ENCODE peak calls at places on chromosomes 7 and 10, in six cellular contexts. U, K, B, A, N and S are unnamed samples.

GRCh38 chr10:72291019-72291532 is 17.4 kb downstream of the DDIT4 start:
- DNase-seq in U (no peak), K (no peak), B (no peak), A (no peak), N (peak; percentile 22), S (peak; percentile 32)

GRCh38 chr10:129809431-129809830 is 154.6 kb downstream of the EBF3 start:
- DNase-seq in U (no peak), K (no peak), B (no peak), A (no peak), N (no peak), S (no peak)

GRCh38 chr10:130994191-130994590 is 317.3 kb downstream of the TCERG1L start:
- DNase-seq in U (no peak), K (no peak), B (no peak), A (no peak), N (no peak), S (no peak)

GRCh38 chr10:79608505-79609375 is 2.0 kb upstream of the SFTPA1 start:
- DNase-seq in U (peak; percentile 60), K (no peak), B (peak; percentile 24), A (peak; percentile 45), N (no peak), S (peak; percentile 48)

GRCh38 chr7:20183086-20183485 is 34.1 kb downstream of the MACC1 start:
- DNase-seq in U (no peak), K (no peak), B (no peak), A (no peak), N (no peak), S (no peak)

GRCh38 chr10:13788320-13788600 is 201.5 kb downstream of the PRPF18 start:
- DNase-seq in U (no peak), K (no peak), B (peak; percentile 54), A (no peak), N (no peak), S (no peak)

GRCh38 chr7:91264083-91264923 is at the start of gene FZD1:
- DNase-seq in U (peak; percentile 98), K (peak; percentile 97), B (peak; percentile 98), A (peak; percentile 87), N (peak; percentile 95), S (peak; percentile 90)

GRCh38 chr10:84269773-84270172 is 24.9 kb downstream of the RGR start:
- DNase-seq in U (no peak), K (peak; percentile 75), B (peak; percentile 83), A (no peak), N (peak; percentile 83), S (no peak)

GRCh38 chr7:82284936-82285519 is 158.5 kb downstream of the CACNA2D1 start:
- DNase-seq in U (no peak), K (no peak), B (no peak), A (no peak), N (no peak), S (no peak)

GRCh38 chr7:81460646-81461045 is 309.2 kb downstream of the HGF start:
- DNase-seq in U (no peak), K (no peak), B (no peak), A (no peak), N (no peak), S (no peak)

GRCh38 chr10:72079356-72079755 is 9.0 kb downstream of the SPOCK2 start:
- DNase-seq in U (no peak), K (no peak), B (no peak), A (no peak), N (no peak), S (peak; percentile 24)

GRCh38 chr10:30877111-30877510 is 154.6 kb downstream of the ZNF438 start:
- DNase-seq in U (no peak), K (no peak), B (peak; percentile 63), A (no peak), N (no peak), S (no peak)

GRCh38 chr10:60139798-60140566 is 233.6 kb upstream of the CCDC6 start:
- DNase-seq in U (peak; percentile 5), K (peak; percentile 10), B (peak; percentile 81), A (no peak), N (peak; percentile 89), S (no peak)

GRCh38 chr10:60139290-60139689 is 232.9 kb upstream of the CCDC6 start:
- DNase-seq in U (peak; percentile 6), K (no peak), B (no peak), A (no peak), N (no peak), S (no peak)

GRCh38 chr10:60142736-60143135 is 236.4 kb upstream of the CCDC6 start:
- DNase-seq in U (no peak), K (no peak), B (no peak), A (no peak), N (peak; percentile 53), S (no peak)

GRCh38 chr10:60141916-60142559 is 235.7 kb upstream of the CCDC6 start:
- DNase-seq in U (no peak), K (no peak), B (no peak), A (no peak), N (no peak), S (no peak)

DNA sequence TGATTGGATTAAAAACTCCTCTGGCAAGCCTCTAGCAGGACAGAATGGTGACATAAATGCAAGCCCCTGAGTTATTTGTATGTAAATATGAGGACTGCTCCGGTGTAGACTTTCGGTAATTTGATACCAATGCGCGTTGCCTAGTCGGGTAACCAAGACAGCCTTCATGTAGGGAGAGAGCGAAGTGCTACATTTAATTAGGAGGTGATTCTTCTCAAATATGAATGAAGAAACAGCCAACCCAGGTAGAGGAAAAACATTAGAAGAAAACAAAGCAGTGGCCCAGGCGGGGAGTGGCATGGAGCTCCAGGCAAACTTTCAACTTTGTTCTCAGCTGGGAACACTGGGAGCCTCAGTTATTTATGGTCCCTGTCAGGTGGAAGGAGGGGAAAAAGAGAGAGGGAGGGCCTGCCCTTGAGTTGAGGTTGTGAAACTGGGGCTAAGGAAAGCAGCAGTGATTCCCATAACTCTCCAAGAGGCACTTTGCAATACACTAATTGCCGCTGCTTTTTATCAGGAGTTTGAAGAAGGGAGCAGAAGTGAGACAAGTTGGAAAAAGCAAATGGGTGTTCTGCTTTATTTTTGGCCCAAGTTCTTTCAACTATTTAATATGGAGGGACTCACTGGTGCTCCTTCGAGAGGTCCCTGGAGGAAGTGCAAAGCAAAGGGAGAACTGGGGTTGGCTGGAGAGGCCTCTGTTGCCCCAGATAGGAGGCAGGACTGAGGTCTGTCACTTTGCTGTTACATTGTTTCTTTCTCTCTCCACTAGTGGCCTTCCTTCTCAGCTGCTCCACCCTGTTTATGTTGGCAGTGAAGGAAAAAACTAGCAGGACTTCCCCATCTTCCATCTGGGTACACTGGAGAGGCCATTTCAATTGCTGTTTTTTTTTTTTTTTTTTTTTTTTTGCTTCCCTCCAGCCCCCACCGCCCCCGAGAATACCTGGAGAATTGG is 234.6 kb upstream of the CCDC6 start:
- DNase-seq in U (peak; percentile 90), K (no peak), B (peak; percentile 33), A (no peak), N (peak; percentile 81), S (no peak)
- TF ChIP-seq CTCF in U (no peak), K (no peak), B (no peak), A (no peak), N (peak; percentile 7), S (no peak)

DNA sequence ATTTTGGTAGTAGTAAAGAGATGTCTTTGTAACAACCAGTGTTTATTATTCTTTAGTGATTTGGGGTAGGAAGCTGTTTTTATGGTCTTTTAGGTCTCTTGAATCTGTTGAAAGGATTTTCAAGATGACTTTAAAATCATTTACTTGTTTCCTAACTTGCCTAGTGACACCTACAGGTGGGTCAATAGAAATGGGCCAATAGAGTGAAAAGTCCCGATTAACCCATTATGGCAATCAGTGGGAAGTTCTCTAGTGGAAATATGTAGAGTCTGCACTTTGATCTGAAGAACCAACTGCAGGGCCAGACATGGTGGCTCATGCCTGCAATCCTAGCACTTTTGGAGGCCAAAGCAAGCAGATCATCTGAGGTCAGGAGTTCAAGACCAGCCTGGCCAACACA is 374.7 kb upstream of the BMPER start:
- DNase-seq in U (no peak), K (no peak), B (no peak), A (no peak), N (no peak), S (no peak)
- TF ChIP-seq CTCF in U (no peak), K (no peak), B (no peak), A (no peak), N (peak; percentile 33), S (no peak)

DNA sequence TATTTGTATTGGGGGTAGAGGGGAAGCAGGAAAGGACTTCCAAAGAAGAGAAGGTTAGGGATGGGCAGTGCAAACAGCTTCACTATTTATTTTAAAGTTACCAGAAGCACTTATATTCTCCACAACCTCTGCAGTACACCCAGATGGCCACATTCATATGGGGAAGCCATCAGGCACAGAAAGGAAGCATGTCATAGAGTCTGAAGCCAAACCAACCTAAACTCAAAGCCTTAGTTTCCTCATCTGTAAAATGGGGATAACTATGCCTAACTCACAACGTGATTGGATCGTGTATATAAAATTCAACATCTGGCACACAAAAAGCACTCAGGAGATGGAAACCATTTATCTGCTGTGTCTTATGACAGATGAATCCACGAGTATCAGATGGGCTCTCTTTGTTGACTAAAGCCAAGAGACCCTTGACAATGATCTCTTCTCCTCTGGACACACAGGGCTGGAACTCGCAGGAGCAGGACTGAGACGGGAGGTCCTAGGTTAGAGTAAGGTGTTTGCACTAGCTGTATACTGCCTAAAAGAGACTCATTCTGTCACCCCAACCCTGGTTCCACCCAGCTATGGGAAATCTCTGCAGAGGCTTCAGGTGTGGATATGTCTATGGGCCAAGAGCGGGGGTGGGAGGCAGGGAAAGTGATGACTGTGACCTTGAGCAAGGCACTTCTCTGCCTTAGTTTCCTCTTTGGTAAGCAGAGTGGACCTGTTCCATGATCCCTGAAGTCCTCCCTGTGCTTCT is 1.8 kb downstream of the KIAA1549 start:
- DNase-seq in U (no peak), K (no peak), B (peak; percentile 27), A (no peak), N (peak; percentile 57), S (no peak)
- TF ChIP-seq CTCF in U (no peak), K (peak; percentile 28), B (no peak), A (no peak), N (no peak), S (no peak)

DNA sequence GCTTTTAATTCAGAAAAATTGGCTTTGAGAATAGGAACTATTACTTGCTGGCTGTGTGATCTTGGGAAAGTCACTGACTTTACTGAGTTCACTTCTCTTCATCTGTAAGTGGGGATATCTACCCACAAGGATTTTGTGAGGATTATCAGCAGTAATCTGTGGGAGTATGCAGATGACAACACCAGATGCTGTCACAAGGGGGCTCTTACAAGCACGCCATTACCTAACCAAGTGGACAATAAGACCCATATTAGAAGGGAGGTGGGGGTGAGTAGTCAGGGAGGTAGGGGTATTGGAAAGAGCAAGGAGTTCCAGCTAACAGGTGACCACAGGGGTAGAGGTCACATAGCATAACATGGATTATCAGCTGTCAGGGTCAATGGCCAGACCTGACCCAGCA is 569.4 kb downstream of the SUGCT start:
- DNase-seq in U (no peak), K (no peak), B (no peak), A (no peak), N (no peak), S (no peak)
- TF ChIP-seq CTCF in U (no peak), K (peak; percentile 30), B (peak; percentile 14), A (no peak), N (peak; percentile 36), S (no peak)

GRCh38 chr10:21021843-21022594 is 124.9 kb upstream of the NEBL start:
- DNase-seq in U (peak; percentile 47), K (no peak), B (peak; percentile 46), A (no peak), N (peak; percentile 14), S (no peak)
- TF ChIP-seq CTCF in U (peak; percentile 14), K (peak; percentile 45), B (peak; percentile 16), A (no peak), N (peak; percentile 40), S (no peak)